ENCODE peak calls at places on chromosomes 5 and 9, in six cellular contexts. R, B, X, Y, K and G are unnamed samples.

GRCh38 chr9:83491413-83491812 is 46.8 kb downstream of the FRMD3 start:
- DNase-seq in R (no peak), B (no peak), X (no peak), Y (no peak), K (no peak), G (no peak)

GRCh38 chr9:124180557-124180956 is 77.2 kb upstream of the NEK6 start:
- DNase-seq in R (no peak), B (peak), X (no peak), Y (peak), K (peak), G (peak)

GRCh38 chr5:150144211-150144801 is 11.3 kb downstream of the PDGFRB start:
- DNase-seq in R (no peak), B (peak), X (no peak), Y (no peak), K (no peak), G (peak)

GRCh38 chr5:124732349-124732875 is 14.0 kb downstream of the ZNF608 start:
- DNase-seq in R (no peak), B (no peak), X (no peak), Y (no peak), K (no peak), G (no peak)

GRCh38 chr5:146620663-146621051 is 104.7 kb upstream of the GPR151 start:
- DNase-seq in R (no peak), B (no peak), X (no peak), Y (no peak), K (no peak), G (no peak)

GRCh38 chr5:144177548-144177947 is 6.9 kb downstream of the KCTD16 start:
- DNase-seq in R (no peak), B (no peak), X (no peak), Y (no peak), K (peak), G (peak)

GRCh38 chr9:128713941-128714573 is 9.9 kb downstream of the ZDHHC12 start:
- DNase-seq in R (no peak), B (no peak), X (no peak), Y (no peak), K (no peak), G (no peak)

GRCh38 chr5:137036630-137037029 is 462.5 kb downstream of the SPOCK1 start:
- DNase-seq in R (no peak), B (no peak), X (no peak), Y (no peak), K (no peak), G (no peak)

GRCh38 chr9:116594552-116594951 is 92.6 kb upstream of the TRIM32 start:
- DNase-seq in R (no peak), B (peak), X (no peak), Y (peak), K (peak), G (peak)

GRCh38 chr9:110255417-110256141 is 728 bp downstream of the TXN start:
- DNase-seq in R (peak), B (peak), X (peak), Y (no peak), K (peak), G (peak)

GRCh38 chr9:120915854-120916495 is 10.6 kb downstream of the TRAF1 start:
- DNase-seq in R (no peak), B (no peak), X (peak), Y (no peak), K (no peak), G (no peak)

GRCh38 chr5:170070556-170071412 is 34.9 kb upstream of the FOXI1 start:
- DNase-seq in R (no peak), B (peak), X (no peak), Y (no peak), K (peak), G (peak)

GRCh38 chr5:134018154-134018985 is 13.6 kb upstream of the VDAC1 start:
- DNase-seq in R (no peak), B (peak), X (no peak), Y (no peak), K (peak), G (no peak)

GRCh38 chr9:104911029-104911607 is 16.8 kb downstream of the ABCA1 start:
- DNase-seq in R (no peak), B (peak), X (no peak), Y (no peak), K (peak), G (peak)

GRCh38 chr9:7298123-7298522 is 501.5 kb downstream of the DMAC1 start:
- DNase-seq in R (no peak), B (no peak), X (peak), Y (no peak), K (no peak), G (no peak)

GRCh38 chr5:143682788-143683419 is 129.1 kb upstream of the HMHB1 start:
- DNase-seq in R (no peak), B (peak), X (no peak), Y (no peak), K (no peak), G (no peak)

GRCh38 chr5:94968507-94969095 is 316.3 kb downstream of the MCTP1 start:
- DNase-seq in R (no peak), B (peak), X (no peak), Y (peak), K (peak), G (peak)

GRCh38 chr9:124813496-124814177 is 36.7 kb downstream of the OLFML2A start:
- DNase-seq in R (no peak), B (no peak), X (no peak), Y (no peak), K (no peak), G (peak)

GRCh38 chr5:145811834-145812625 is 23.1 kb downstream of the PRELID2 start:
- DNase-seq in R (no peak), B (peak), X (no peak), Y (peak), K (peak), G (peak)

GRCh38 chr5:154642499-154643245 is 112.5 kb upstream of the LARP1 start:
- DNase-seq in R (no peak), B (peak), X (no peak), Y (no peak), K (peak), G (peak)

GRCh38 chr9:123834218-123834906 is 95.6 kb downstream of the DENND1A start:
- DNase-seq in R (no peak), B (no peak), X (no peak), Y (no peak), K (no peak), G (no peak)

GRCh38 chr5:118520771-118521415 is 467.5 kb downstream of the DTWD2 start:
- DNase-seq in R (no peak), B (no peak), X (no peak), Y (no peak), K (no peak), G (no peak)

GRCh38 chr5:177476531-177477233 is 3.2 kb upstream of the DBN1 start:
- DNase-seq in R (no peak), B (peak), X (no peak), Y (no peak), K (no peak), G (peak)

GRCh38 chr9:80191108-80191507 is 619.3 kb downstream of the TLE4 start:
- DNase-seq in R (no peak), B (peak), X (no peak), Y (no peak), K (peak), G (no peak)